ENCODE peak calls at places on chromosomes 12 and 14, in five cellular contexts. N, D, S, B and I are unnamed samples.

GRCh38 chr14:102063808-102064429 is 22.9 kb downstream of the HSP90AA1 start:
- DNase-seq in S (no peak), B (no peak), D (no peak), N (no peak), I (no peak)

GRCh38 chr12:42450248-42450647 is 124.3 kb downstream of the PPHLN1 start:
- DNase-seq in B (no peak), N (no peak), D (no peak), S (no peak), I (no peak)

GRCh38 chr12:112539221-112539620 is 120.5 kb downstream of the PTPN11 start:
- DNase-seq in D (no peak), S (no peak), B (no peak), N (no peak), I (no peak)

GRCh38 chr12:98868076-98868475 is 223.0 kb downstream of the APAF1 start:
- DNase-seq in D (no peak), B (no peak), S (no peak), N (no peak), I (no peak)

GRCh38 chr12:124592050-124592449 is 24.6 kb upstream of the NCOR2 start:
- DNase-seq in D (no peak), N (peak; percentile 39), B (no peak), S (no peak), I (no peak)

GRCh38 chr14:105533391-105533790 is 7.0 kb downstream of the TMEM121 start:
- DNase-seq in S (no peak), B (no peak), D (no peak), N (no peak), I (no peak)

GRCh38 chr12:2288001-2288400 is 235.2 kb downstream of the CACNA1C start:
- DNase-seq in B (no peak), S (no peak), N (no peak), D (no peak), I (no peak)

GRCh38 chr14:22918519-22918808 is 485 bp downstream of the RBM23 start:
- DNase-seq in B (no peak), N (no peak), S (no peak), D (peak; percentile 11), I (peak; percentile 54)

GRCh38 chr12:27779416-27779815 is 617 bp upstream of the KLHL42 start:
- DNase-seq in N (peak; percentile 4), B (no peak), S (peak; percentile 22), D (no peak), I (peak; percentile 49)

GRCh38 chr12:32183646-32184045 is 77.0 kb downstream of the BICD1 start:
- DNase-seq in B (no peak), N (peak; percentile 48), S (no peak), D (no peak), I (no peak)

GRCh38 chr12:122076743-122077495 is 1.6 kb upstream of the MLXIP start:
- DNase-seq in B (no peak), D (no peak), S (no peak), N (no peak), I (no peak)

GRCh38 chr14:104971447-104972240 is 6.5 kb downstream of the AHNAK2 start:
- DNase-seq in B (peak; percentile 27), D (no peak), N (no peak), S (no peak), I (no peak)

GRCh38 chr12:132100306-132101065 is 43.6 kb downstream of the DDX51 start:
- DNase-seq in N (no peak), B (no peak), S (no peak), D (no peak), I (no peak)

GRCh38 chr12:84660139-84660538 is 252.5 kb downstream of the SLC6A15 start:
- DNase-seq in B (no peak), N (no peak), D (no peak), S (no peak), I (no peak)

GRCh38 chr12:64671682-64672081 is 61.4 kb downstream of the RASSF3 start:
- DNase-seq in D (no peak), S (no peak), B (no peak), N (no peak), I (no peak)

GRCh38 chr14:74105381-74105780 is 20.6 kb downstream of the LIN52 start:
- DNase-seq in N (no peak), D (no peak), S (no peak), B (no peak), I (no peak)

GRCh38 chr14:95156153-95156764 is 1.1 kb downstream of the DICER1 start:
- DNase-seq in D (no peak), B (no peak), S (no peak), N (peak; percentile 18), I (no peak)

GRCh38 chr12:125203145-125203765 is 138.0 kb downstream of the AACS start:
- DNase-seq in S (no peak), B (no peak), N (no peak), D (no peak), I (peak; percentile 63)

GRCh38 chr14:22391908-22392307 is 197.1 kb downstream of the DAD1 start:
- DNase-seq in D (no peak), N (peak; percentile 72), B (peak; percentile 51), S (peak; percentile 34), I (peak; percentile 72)

GRCh38 chr14:104087505-104087904 is 2.0 kb downstream of the ASPG start:
- DNase-seq in D (no peak), S (no peak), N (no peak), B (peak; percentile 32), I (no peak)

GRCh38 chr14:29069228-29069627 is 302.6 kb downstream of the FOXG1 start:
- DNase-seq in D (no peak), N (no peak), S (no peak), B (no peak), I (no peak)